ENCODE peak calls at places on chromosomes 4 and X, in five cellular contexts. One of them, this sample, is unnamed.
A peak's percentile ranks its signal among the peaks of the same experiment; 100 is the strongest.

GRCh38 chrX:118560380-118560932 is 64.8 kb downstream of the DOCK11 start:
- DNase-seq in mesenchymal stem cell: no peak
- DNase-seq in left ventricle myocardium inferior: no peak
- DNase-seq in left lung: no peak
- DNase-seq in brain microvascular endothelial cell: no peak
- DNase-seq in this sample: no peak

GRCh38 chrX:53262918-53263394 is 18.4 kb downstream of the IQSEC2 start:
- DNase-seq in mesenchymal stem cell: peak; percentile 82
- DNase-seq in left ventricle myocardium inferior: no peak
- DNase-seq in left lung: no peak
- DNase-seq in brain microvascular endothelial cell: peak; percentile 44
- DNase-seq in this sample: no peak

GRCh38 chr4:833731-834367 is 7.9 kb upstream of the CPLX1 start:
- DNase-seq in mesenchymal stem cell: no peak
- DNase-seq in left ventricle myocardium inferior: no peak
- DNase-seq in left lung: no peak
- DNase-seq in brain microvascular endothelial cell: no peak
- DNase-seq in this sample: no peak

GRCh38 chrX:40151211-40152172 is 53.7 kb upstream of the BCOR start:
- DNase-seq in mesenchymal stem cell: peak; percentile 69
- DNase-seq in left ventricle myocardium inferior: no peak
- DNase-seq in left lung: no peak
- DNase-seq in brain microvascular endothelial cell: no peak
- DNase-seq in this sample: no peak

GRCh38 chr4:123589361-123589760 is 192.8 kb downstream of the SPRY1 start:
- DNase-seq in mesenchymal stem cell: no peak
- DNase-seq in left ventricle myocardium inferior: no peak
- DNase-seq in left lung: no peak
- DNase-seq in brain microvascular endothelial cell: no peak
- DNase-seq in this sample: no peak

GRCh38 chrX:5998901-5999300 is 229.8 kb downstream of the NLGN4X start:
- DNase-seq in mesenchymal stem cell: no peak
- DNase-seq in left ventricle myocardium inferior: no peak
- DNase-seq in left lung: no peak
- DNase-seq in brain microvascular endothelial cell: no peak
- DNase-seq in this sample: no peak

GRCh38 chr4:30718021-30718888 is 1.9 kb upstream of the PCDH7 start:
- DNase-seq in mesenchymal stem cell: peak; percentile 80
- DNase-seq in left ventricle myocardium inferior: peak; percentile 48
- DNase-seq in left lung: peak; percentile 48
- DNase-seq in brain microvascular endothelial cell: peak; percentile 18
- DNase-seq in this sample: no peak

GRCh38 chr4:150283689-150284088 is 205.4 kb downstream of the DCLK2 start:
- DNase-seq in mesenchymal stem cell: peak; percentile 87
- DNase-seq in left ventricle myocardium inferior: no peak
- DNase-seq in left lung: no peak
- DNase-seq in brain microvascular endothelial cell: peak; percentile 99
- DNase-seq in this sample: no peak

GRCh38 chrX:38095971-38096529 is 89.7 kb downstream of the SYTL5 start:
- DNase-seq in mesenchymal stem cell: peak; percentile 2
- DNase-seq in left ventricle myocardium inferior: no peak
- DNase-seq in left lung: no peak
- DNase-seq in brain microvascular endothelial cell: peak; percentile 5
- DNase-seq in this sample: no peak

GRCh38 chr4:6520978-6521377 is 48.6 kb upstream of the PPP2R2C start:
- DNase-seq in mesenchymal stem cell: no peak
- DNase-seq in left ventricle myocardium inferior: no peak
- DNase-seq in left lung: no peak
- DNase-seq in brain microvascular endothelial cell: no peak
- DNase-seq in this sample: no peak

GRCh38 chr4:187183351-187183750 is 459.7 kb upstream of the FAT1 start:
- DNase-seq in mesenchymal stem cell: no peak
- DNase-seq in left ventricle myocardium inferior: no peak
- DNase-seq in left lung: no peak
- DNase-seq in brain microvascular endothelial cell: no peak
- DNase-seq in this sample: no peak

GRCh38 chr4:39497909-39498723 is 29.1 kb downstream of the UGDH start:
- DNase-seq in mesenchymal stem cell: no peak
- DNase-seq in left ventricle myocardium inferior: no peak
- DNase-seq in left lung: no peak
- DNase-seq in brain microvascular endothelial cell: no peak
- DNase-seq in this sample: no peak

GRCh38 chr4:175330652-175331051 is 412.5 kb downstream of the ADAM29 start:
- DNase-seq in mesenchymal stem cell: peak; percentile 72
- DNase-seq in left ventricle myocardium inferior: no peak
- DNase-seq in left lung: no peak
- DNase-seq in brain microvascular endothelial cell: peak; percentile 81
- DNase-seq in this sample: no peak

GRCh38 chrX:128396601-128397000 is 344.4 kb upstream of the ACTRT1 start:
- DNase-seq in mesenchymal stem cell: no peak
- DNase-seq in left ventricle myocardium inferior: no peak
- DNase-seq in left lung: no peak
- DNase-seq in brain microvascular endothelial cell: no peak
- DNase-seq in this sample: no peak

GRCh38 chrX:65866762-65867161 is 173.1 kb downstream of the VSIG4 start:
- DNase-seq in mesenchymal stem cell: no peak
- DNase-seq in left ventricle myocardium inferior: no peak
- DNase-seq in left lung: no peak
- DNase-seq in brain microvascular endothelial cell: no peak
- DNase-seq in this sample: no peak

GRCh38 chr4:31307026-31307425 is 586.9 kb downstream of the PCDH7 start:
- DNase-seq in mesenchymal stem cell: no peak
- DNase-seq in left ventricle myocardium inferior: no peak
- DNase-seq in left lung: no peak
- DNase-seq in brain microvascular endothelial cell: no peak
- DNase-seq in this sample: no peak

GRCh38 chrX:153778151-153778551 is 2.7 kb upstream of the SRPK3 start:
- DNase-seq in mesenchymal stem cell: no peak
- DNase-seq in left ventricle myocardium inferior: no peak
- DNase-seq in left lung: no peak
- DNase-seq in brain microvascular endothelial cell: no peak
- DNase-seq in this sample: no peak

GRCh38 chr4:138977525-138977924 is 38.1 kb upstream of the NOCT start:
- DNase-seq in mesenchymal stem cell: no peak
- DNase-seq in left ventricle myocardium inferior: no peak
- DNase-seq in left lung: no peak
- DNase-seq in brain microvascular endothelial cell: no peak
- DNase-seq in this sample: no peak

GRCh38 chr4:68337522-68337921 is 12.4 kb downstream of the YTHDC1 start:
- DNase-seq in mesenchymal stem cell: no peak
- DNase-seq in left ventricle myocardium inferior: no peak
- DNase-seq in left lung: no peak
- DNase-seq in brain microvascular endothelial cell: no peak
- DNase-seq in this sample: no peak
- H3K27ac ChIP-seq in mesenchymal stem cell: no peak overlapping the region
- H3K27ac ChIP-seq in left ventricle myocardium inferior: no peak overlapping the region
- H3K27ac ChIP-seq in left lung: no peak overlapping the region
- H3K27ac ChIP-seq in brain microvascular endothelial cell: no peak overlapping the region
- H3K27ac ChIP-seq in this sample: no peak overlapping the region

GRCh38 chr4:10104211-10104990 is 12.2 kb downstream of the WDR1 start:
- DNase-seq in mesenchymal stem cell: peak; percentile 23
- DNase-seq in left ventricle myocardium inferior: no peak
- DNase-seq in left lung: no peak
- DNase-seq in brain microvascular endothelial cell: no peak
- DNase-seq in this sample: no peak
- H3K4me3 ChIP-seq in mesenchymal stem cell: peak overlapping the region; percentile 40
- H3K4me3 ChIP-seq in left ventricle myocardium inferior: peak overlapping the region; percentile 4
- H3K4me3 ChIP-seq in left lung: no peak overlapping the region
- H3K4me3 ChIP-seq in brain microvascular endothelial cell: no peak overlapping the region
- H3K4me3 ChIP-seq in this sample: peak overlapping the region; percentile 52

GRCh38 chrX:69504626-69505612 is 793 bp downstream of the NALF2 start:
- DNase-seq in mesenchymal stem cell: no peak
- DNase-seq in left ventricle myocardium inferior: no peak
- DNase-seq in left lung: no peak
- DNase-seq in brain microvascular endothelial cell: no peak
- DNase-seq in this sample: no peak
- H3K27ac ChIP-seq in mesenchymal stem cell: no peak overlapping the region
- H3K27ac ChIP-seq in left ventricle myocardium inferior: peak overlapping the region; percentile 87
- H3K27ac ChIP-seq in left lung: no peak overlapping the region
- H3K27ac ChIP-seq in brain microvascular endothelial cell: no peak overlapping the region
- H3K27ac ChIP-seq in this sample: no peak overlapping the region

GRCh38 chr4:125520258-125520990 is 205.7 kb downstream of the FAT4 start:
- DNase-seq in mesenchymal stem cell: peak; percentile 34
- DNase-seq in left ventricle myocardium inferior: no peak
- DNase-seq in left lung: no peak
- DNase-seq in brain microvascular endothelial cell: peak; percentile 43
- DNase-seq in this sample: no peak
- H3K4me3 ChIP-seq in mesenchymal stem cell: no peak overlapping the region
- H3K4me3 ChIP-seq in left ventricle myocardium inferior: no peak overlapping the region
- H3K4me3 ChIP-seq in left lung: no peak overlapping the region
- H3K4me3 ChIP-seq in brain microvascular endothelial cell: no peak overlapping the region
- H3K4me3 ChIP-seq in this sample: peak overlapping the region; percentile 36

GRCh38 chr4:28287837-28288236 is 1427.2 kb downstream of the STIM2 start:
- DNase-seq in mesenchymal stem cell: peak; percentile 79
- DNase-seq in left ventricle myocardium inferior: no peak
- DNase-seq in left lung: no peak
- DNase-seq in brain microvascular endothelial cell: peak; percentile 99
- DNase-seq in this sample: no peak
- H3K27ac ChIP-seq in mesenchymal stem cell: peak overlapping the region; percentile 47
- H3K27ac ChIP-seq in left ventricle myocardium inferior: no peak overlapping the region
- H3K27ac ChIP-seq in left lung: no peak overlapping the region
- H3K27ac ChIP-seq in brain microvascular endothelial cell: peak overlapping the region; percentile 94
- H3K27ac ChIP-seq in this sample: no peak overlapping the region

This sample was measured in thoracic aorta.